ENCODE peak calls at places on chromosomes 4 and X, in six cellular contexts. K is CD4-positive, alpha-beta T cell; I is AG04450; L is spleen; N is thoracic aorta; S is tibial artery. W is an unnamed sample.

GRCh38 chr4:156949373-156949814 is 22.2 kb downstream of the PDGFC start:
- DNase-seq in S (no peak), I (no peak), L (no peak), N (no peak), K (no peak), W (no peak)

GRCh38 chrX:13142891-13143290 is 98.5 kb upstream of the FAM9C start:
- DNase-seq in K (no peak), S (no peak), L (no peak), N (no peak), I (no peak), W (no peak)

GRCh38 chrX:113384628-113385027 is 544.0 kb upstream of the AMOT start:
- DNase-seq in K (no peak), L (no peak), I (no peak), N (peak; percentile 3), S (peak; percentile 37), W (no peak)

GRCh38 chr4:78684196-78685079 is 91.7 kb upstream of the BMP2K start:
- DNase-seq in I (no peak), S (no peak), L (no peak), N (no peak), K (no peak), W (no peak)

GRCh38 chr4:157096439-157096838 is 20.5 kb downstream of the GLRB start:
- DNase-seq in L (no peak), S (no peak), K (no peak), N (no peak), I (no peak), W (no peak)

GRCh38 chr4:7761720-7762119 is 177.9 kb downstream of the AFAP1 start:
- DNase-seq in I (no peak), N (peak; percentile 50), K (peak; percentile 25), L (peak; percentile 86), S (peak; percentile 84), W (peak; percentile 53)

GRCh38 chr4:89254847-89255246 is 52.8 kb downstream of the GPRIN3 start:
- DNase-seq in K (peak; percentile 32), L (no peak), N (no peak), I (no peak), S (no peak), W (no peak)

GRCh38 chr4:147096667-147097604 is 151.3 kb upstream of the TTC29 start:
- DNase-seq in K (no peak), N (no peak), I (peak; percentile 15), S (no peak), L (no peak), W (no peak)

GRCh38 chrX:12548746-12549145 is 242.5 kb upstream of the PRPS2 start:
- DNase-seq in S (no peak), I (peak; percentile 0), N (no peak), K (no peak), L (no peak), W (no peak)

GRCh38 chr4:18937080-18937479 is 915.5 kb upstream of the LCORL start:
- DNase-seq in S (no peak), I (no peak), K (no peak), N (no peak), L (no peak), W (no peak)

GRCh38 chr4:18937746-18938145 is 916.2 kb upstream of the LCORL start:
- DNase-seq in K (no peak), N (no peak), S (no peak), L (no peak), I (no peak), W (no peak)

GRCh38 chr4:18935956-18936355 is 914.4 kb upstream of the LCORL start:
- DNase-seq in L (no peak), S (no peak), I (no peak), K (no peak), N (no peak), W (no peak)

GRCh38 chr4:18934197-18934596 is 912.6 kb upstream of the LCORL start:
- DNase-seq in S (no peak), N (no peak), K (no peak), L (no peak), I (no peak), W (no peak)

DNA sequence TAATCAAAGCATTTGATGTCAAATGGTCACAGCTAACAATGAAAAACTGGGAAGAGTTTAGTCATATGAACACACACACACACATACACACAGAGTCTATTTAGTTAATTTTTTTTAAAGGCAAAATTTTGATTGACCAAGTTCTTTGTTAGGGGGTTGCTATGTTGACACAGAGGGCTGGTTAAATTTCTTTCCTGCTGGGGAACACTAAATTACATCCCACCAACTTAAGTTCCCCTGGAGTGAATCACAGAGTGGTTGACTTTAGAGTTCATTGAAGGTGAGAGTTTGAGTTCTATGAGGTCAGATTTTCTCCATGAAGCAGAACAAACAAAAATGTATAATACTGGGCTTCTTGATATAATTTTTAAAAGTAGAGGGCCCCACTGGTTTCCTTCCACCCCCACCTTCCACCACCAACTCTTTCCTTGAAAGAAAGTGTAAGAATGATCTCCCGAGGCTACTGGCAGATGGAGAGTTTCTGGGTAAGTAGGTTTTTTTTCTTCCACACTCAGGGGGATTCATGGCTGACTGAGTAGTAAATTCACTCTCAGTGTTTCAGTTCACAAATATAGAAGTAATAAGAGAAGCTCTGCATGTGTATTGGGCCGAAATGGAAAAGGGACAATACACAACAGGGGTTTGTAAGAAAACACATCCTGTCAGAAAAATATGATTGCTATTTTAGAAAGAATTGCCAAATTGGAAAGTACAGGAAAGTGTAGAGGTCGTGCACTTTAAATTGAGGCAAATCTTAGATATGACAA is 917.0 kb upstream of the LCORL start:
- DNase-seq in S (no peak), N (no peak), I (no peak), K (no peak), L (no peak), W (no peak)
- H3K27ac ChIP-seq in S (no peak overlapping the region), N (no peak overlapping the region), I (no peak overlapping the region), K (no peak overlapping the region), L (no peak overlapping the region), W (no peak overlapping the region)

GRCh38 chr4:121701263-121701662 is 4.5 kb upstream of the ANXA5 start:
- DNase-seq in L (no peak), S (no peak), N (no peak), I (no peak), K (no peak), W (no peak)

GRCh38 chr4:121698119-121698732 is 1.4 kb upstream of the ANXA5 start:
- DNase-seq in L (no peak), S (no peak), N (no peak), K (no peak), I (no peak), W (no peak)

GRCh38 chr4:121696641-121697461 is at the start of gene ANXA5:
- DNase-seq in S (peak; percentile 82), N (peak; percentile 46), L (peak; percentile 96), K (peak; percentile 48), I (peak; percentile 72), W (peak; percentile 86)

GRCh38 chr4:121696140-121696640 is 590 bp downstream of the ANXA5 start:
- DNase-seq in L (peak; percentile 91), S (peak; percentile 87), N (peak; percentile 66), K (peak; percentile 24), I (peak; percentile 64), W (peak; percentile 60)

GRCh38 chr4:121697626-121698025 is 846 bp upstream of the ANXA5 start:
- DNase-seq in S (no peak), N (no peak), L (no peak), I (no peak), K (no peak), W (no peak)
- H3K27ac ChIP-seq in S (peak overlapping the region; percentile 95), N (peak overlapping the region; percentile 99), L (peak overlapping the region; percentile 96), I (no peak overlapping the region), K (no peak overlapping the region), W (peak overlapping the region; percentile 63)

GRCh38 chr4:40478215-40478614 is 143.1 kb downstream of the CHRNA9 start:
- DNase-seq in I (no peak), S (no peak), N (no peak), K (no peak), L (no peak), W (no peak)
- H3K27ac ChIP-seq in I (no peak overlapping the region), S (no peak overlapping the region), N (no peak overlapping the region), K (no peak overlapping the region), L (no peak overlapping the region), W (no peak overlapping the region)

GRCh38 chr4:124429746-124430250 is 282.7 kb downstream of the ANKRD50 start:
- DNase-seq in L (no peak), N (no peak), S (no peak), I (no peak), K (no peak), W (no peak)
- H3K27ac ChIP-seq in L (no peak overlapping the region), N (no peak overlapping the region), S (no peak overlapping the region), I (no peak overlapping the region), K (no peak overlapping the region), W (no peak overlapping the region)

GRCh38 chrX:136063340-136064079 is 78.3 kb downstream of the SLC9A6 start:
- DNase-seq in N (peak; percentile 3), I (no peak), S (peak; percentile 57), K (no peak), L (no peak), W (no peak)
- H3K27ac ChIP-seq in N (peak overlapping the region; percentile 95), I (no peak overlapping the region), S (peak overlapping the region; percentile 84), K (no peak overlapping the region), L (peak overlapping the region; percentile 49), W (no peak overlapping the region)

DNA sequence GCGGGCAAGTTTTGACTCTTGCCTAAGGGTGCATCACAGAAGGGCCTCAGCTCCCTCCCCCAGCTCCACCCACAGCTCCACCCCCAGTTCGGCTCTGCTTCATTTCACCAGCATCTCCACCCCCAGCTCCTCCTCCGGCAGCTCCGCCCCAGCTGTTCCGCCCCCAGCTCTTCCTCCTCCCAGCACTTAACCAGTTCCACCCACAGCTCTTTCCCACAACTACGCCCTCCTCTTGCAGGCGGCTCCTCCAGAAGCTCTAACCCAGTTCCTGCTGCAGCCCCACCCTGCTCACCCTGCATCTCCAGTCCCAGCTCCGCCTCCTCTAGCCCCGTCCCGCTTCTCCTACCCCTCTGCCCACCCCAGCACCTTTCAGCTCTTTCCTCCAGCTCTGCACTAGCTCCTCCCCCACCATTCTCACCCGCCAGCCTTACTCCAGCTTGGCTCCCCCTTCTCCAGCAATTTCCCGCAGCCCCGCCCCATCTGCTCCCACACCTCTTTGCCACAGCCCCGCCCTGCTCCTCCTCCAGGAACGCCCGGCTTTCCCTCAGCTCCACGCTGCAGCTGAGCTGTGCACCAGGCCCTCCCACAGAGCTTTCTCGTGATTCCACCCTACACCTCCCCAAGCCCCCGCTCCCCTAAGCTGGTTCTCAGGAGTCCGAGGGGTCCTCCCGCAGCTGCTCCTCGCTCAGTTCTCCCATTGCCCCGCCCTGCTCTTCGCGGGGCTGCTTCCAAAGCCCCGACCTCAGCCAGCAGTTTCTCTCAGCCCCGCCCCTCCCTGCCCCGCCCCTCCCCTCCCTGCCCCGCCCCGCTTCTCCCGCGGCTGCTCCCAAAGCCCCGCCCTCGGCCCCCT is 1.3 kb upstream of the EOLA1 start:
- DNase-seq in I (peak; percentile 69), S (peak; percentile 92), N (peak; percentile 76), L (peak; percentile 96), K (peak; percentile 91), W (peak; percentile 84)
- H3K27ac ChIP-seq in I (peak overlapping the region; percentile 57), S (peak overlapping the region; percentile 86), N (peak overlapping the region; percentile 72), L (peak overlapping the region; percentile 97), K (peak overlapping the region; percentile 56), W (peak overlapping the region; percentile 68)

GRCh38 chr4:80492761-80493160 is 157.2 kb downstream of the CFAP299 start:
- DNase-seq in L (no peak), K (peak; percentile 64), S (no peak), I (no peak), N (no peak), W (no peak)
- H3K27ac ChIP-seq in L (peak overlapping the region; percentile 54), K (peak overlapping the region; percentile 58), S (no peak overlapping the region), I (no peak overlapping the region), N (no peak overlapping the region), W (no peak overlapping the region)

W was measured in substantia nigra.